ENCODE peak calls at places on chromosomes 6 and 20, in nine cellular contexts. T, O, V, N, F, P, R, L and J are unnamed samples.
A peak's percentile ranks its signal among the peaks of the same experiment; 100 is the strongest.

GRCh38 chr20:58271596-58272460 is 37.7 kb upstream of the RAB22A start:
- DNase-seq in P (no peak), V (no peak), T (no peak), L (no peak), O (no peak), F (no peak), N (no peak), R (no peak), J (no peak)

GRCh38 chr6:76250666-76251065 is 178.2 kb upstream of the IMPG1 start:
- DNase-seq in P (no peak), R (no peak), V (no peak), O (no peak), F (peak; percentile 36), T (no peak), N (no peak), L (peak; percentile 1), J (no peak)

GRCh38 chr6:125231133-125231532 is 70.6 kb downstream of the HDDC2 start:
- DNase-seq in N (no peak), O (no peak), P (no peak), V (no peak), L (no peak), T (no peak), R (no peak), F (no peak), J (no peak)

GRCh38 chr20:1669304-1669703 is 11.7 kb upstream of the SIRPG start:
- DNase-seq in L (peak; percentile 7), T (no peak), F (no peak), V (no peak), O (no peak), P (peak; percentile 60), N (no peak), R (no peak), J (no peak)

GRCh38 chr20:2729251-2729713 is 36.7 kb downstream of the EBF4 start:
- DNase-seq in P (no peak), O (peak; percentile 46), V (no peak), F (no peak), T (no peak), L (no peak), N (no peak), R (no peak), J (no peak)

GRCh38 chr20:50249447-50250388 is 59.1 kb downstream of the CEBPB start:
- DNase-seq in N (no peak), T (no peak), P (no peak), F (no peak), O (no peak), L (no peak), R (no peak), V (no peak), J (no peak)

GRCh38 chr6:136783495-136784270 is 8.6 kb downstream of the MAP3K5 start:
- DNase-seq in O (peak; percentile 84), P (peak; percentile 35), F (no peak), V (no peak), T (no peak), R (peak; percentile 80), L (no peak), N (no peak), J (peak; percentile 69)

GRCh38 chr6:170080828-170081368 is 210.0 kb downstream of the DLL1 start:
- DNase-seq in V (no peak), L (no peak), P (peak; percentile 4), N (peak; percentile 12), T (no peak), O (no peak), F (no peak), R (peak; percentile 72), J (no peak)

GRCh38 chr20:17904027-17904426 is 64.6 kb downstream of the SNX5 start:
- DNase-seq in F (peak; percentile 88), P (no peak), N (no peak), L (no peak), T (no peak), R (no peak), O (peak; percentile 34), V (no peak), J (no peak)

GRCh38 chr6:147881432-147881831 is 372.9 kb downstream of the SAMD5 start:
- DNase-seq in L (no peak), F (no peak), O (no peak), P (no peak), V (no peak), N (no peak), R (no peak), T (no peak), J (no peak)

GRCh38 chr6:18410412-18410811 is 23.3 kb downstream of the RNF144B start:
- DNase-seq in N (no peak), P (no peak), V (no peak), F (no peak), L (no peak), T (no peak), R (no peak), O (no peak), J (no peak)

GRCh38 chr6:70289299-70289698 is 13.6 kb downstream of the COL9A1 start:
- DNase-seq in R (no peak), N (no peak), F (no peak), L (peak; percentile 11), T (no peak), V (no peak), O (no peak), P (no peak), J (no peak)

GRCh38 chr6:126040826-126041225 is 54.5 kb downstream of the TRMT11 start:
- DNase-seq in L (peak; percentile 86), F (no peak), V (no peak), T (peak; percentile 75), R (no peak), P (no peak), N (peak; percentile 43), O (no peak), J (no peak)

GRCh38 chr6:100370265-100370664 is 94.5 kb downstream of the SIM1 start:
- DNase-seq in F (no peak), T (peak; percentile 18), R (no peak), V (no peak), N (no peak), P (no peak), L (no peak), O (peak; percentile 4), J (no peak)

GRCh38 chr6:87241304-87241703 is 81.1 kb upstream of the SMIM8 start:
- DNase-seq in L (peak; percentile 13), R (peak; percentile 15), O (no peak), F (no peak), V (no peak), P (no peak), T (no peak), N (no peak), J (no peak)

DNA sequence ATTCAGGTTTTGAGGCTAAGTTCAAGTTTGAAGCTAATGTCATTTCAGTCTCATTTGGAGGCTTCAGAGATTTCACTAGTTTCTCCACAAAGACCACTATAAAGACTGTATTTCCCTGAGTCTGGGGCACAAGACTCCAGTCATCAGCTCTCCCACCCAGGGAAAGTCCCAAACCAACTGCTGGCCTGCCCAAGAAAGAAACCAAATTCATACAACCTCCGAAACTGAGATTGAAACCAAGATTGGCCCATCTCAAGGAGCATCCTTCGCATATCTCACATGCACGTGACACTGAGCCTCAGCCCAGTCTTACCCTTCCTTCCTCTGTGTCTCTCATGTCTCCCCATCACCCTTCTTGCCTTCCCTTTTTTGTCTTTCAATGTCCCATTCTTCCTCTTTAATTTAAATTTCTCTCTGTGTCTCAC is 3.5 kb upstream of the LTA start:
- DNase-seq in R (no peak), P (no peak), T (no peak), F (peak; percentile 91), O (peak; percentile 76), N (no peak), V (no peak), L (no peak), J (no peak)
- H3K4me1 ChIP-seq in R (peaks cover 24% of the 10 kb centered on the region), P (no peaks in the 10 kb centered on the region), T (no peaks in the 10 kb centered on the region), F (peaks cover 47% of the 10 kb centered on the region), O (peaks cover 66% of the 10 kb centered on the region), N (no peaks in the 10 kb centered on the region), V (no peaks in the 10 kb centered on the region), L (no peaks in the 10 kb centered on the region), J (no peaks in the 10 kb centered on the region)

DNA sequence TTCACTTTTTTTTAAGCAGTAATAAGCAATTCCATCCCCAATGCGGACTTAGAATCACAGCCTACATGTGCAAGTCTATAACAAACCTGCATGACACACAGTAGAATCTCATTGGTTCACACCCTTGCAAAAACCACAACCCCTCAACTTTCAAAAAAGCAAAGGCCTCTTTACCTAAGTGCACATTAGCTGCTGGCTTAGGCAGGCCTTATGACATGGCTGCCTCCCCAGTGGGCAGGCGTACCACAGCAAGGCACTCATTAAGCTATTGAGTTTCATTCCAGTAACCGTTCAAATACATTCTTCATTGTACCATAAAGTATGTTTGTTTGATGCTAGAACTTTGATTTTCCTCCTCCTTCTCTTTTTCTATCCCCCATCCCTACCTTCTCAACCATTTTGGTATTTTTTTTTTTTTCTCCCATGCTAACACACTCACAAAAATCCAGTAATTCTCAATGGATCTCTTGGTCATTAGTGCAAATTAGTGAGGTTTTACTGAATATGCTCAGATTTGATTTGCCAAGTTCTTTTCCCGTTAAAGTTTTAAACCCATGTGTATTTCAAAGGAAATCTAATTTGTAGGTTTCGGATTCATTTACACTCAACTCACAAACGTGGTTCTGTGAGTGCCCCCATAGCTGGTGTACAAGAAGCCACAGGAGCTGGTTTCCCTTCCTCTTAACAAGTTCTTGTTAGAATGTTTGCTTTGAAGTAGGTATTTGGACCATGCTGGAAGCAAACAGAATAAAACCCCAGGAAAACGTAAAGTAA is 460.4 kb upstream of the RUNX2 start:
- DNase-seq in R (no peak), L (no peak), T (no peak), N (no peak), O (no peak), V (no peak), P (no peak), F (no peak), J (no peak)
- H3K4me3 ChIP-seq in R (no peak overlapping the region), L (no peak overlapping the region), T (no peak overlapping the region), N (no peak overlapping the region), O (no peak overlapping the region), V (no peak overlapping the region), P (no peak overlapping the region), F (no peak overlapping the region), J (no peak overlapping the region)

DNA sequence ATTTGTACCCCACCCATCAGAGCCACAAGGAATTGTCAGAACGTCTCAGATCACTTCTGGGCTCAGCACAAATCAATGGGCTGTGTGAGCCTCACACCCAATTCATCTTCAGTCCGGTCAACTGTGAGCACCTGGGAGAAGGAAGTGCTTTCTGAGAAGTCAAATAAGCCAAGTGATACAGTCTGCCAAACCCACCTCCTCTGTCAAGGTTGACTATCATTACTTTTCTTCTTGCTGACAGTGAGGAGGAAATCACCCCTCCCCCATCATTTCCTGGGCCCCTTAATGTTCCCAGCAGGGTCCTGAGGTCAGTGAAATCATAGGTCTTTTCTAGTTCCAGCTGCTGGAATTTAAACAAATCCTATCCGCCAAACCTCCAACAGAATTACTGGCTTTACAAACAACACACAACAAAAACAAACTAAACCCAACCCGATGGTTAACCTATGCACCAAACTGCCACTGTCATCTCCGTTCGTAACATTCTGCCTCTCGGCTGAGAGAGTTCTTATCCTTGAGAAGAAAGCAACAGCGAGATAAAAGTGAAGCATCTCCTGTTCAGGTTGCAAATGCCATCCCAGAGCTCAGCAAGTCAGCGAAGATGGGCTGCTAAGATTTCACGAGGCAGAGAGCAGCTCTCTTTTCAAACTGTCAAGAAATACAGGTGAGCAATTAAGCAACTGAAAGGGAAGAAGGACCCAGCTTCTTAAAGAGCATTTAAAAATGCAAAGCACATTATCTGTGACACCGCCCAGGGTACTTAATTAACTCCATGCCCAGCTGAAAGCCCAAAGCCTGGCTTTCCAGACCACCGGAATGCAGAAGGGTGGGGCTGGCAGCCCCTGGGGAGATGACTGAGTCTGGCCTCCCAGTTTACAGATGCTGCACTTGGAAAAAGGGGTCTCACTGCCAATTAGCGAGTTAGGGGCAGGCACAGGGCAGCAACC is 24.7 kb downstream of the GFOD1 start:
- DNase-seq in R (no peak), T (no peak), L (no peak), F (no peak), N (no peak), V (no peak), O (peak; percentile 83), P (no peak), J (no peak)
- H3K4me1 ChIP-seq in R (peaks cover 48% of the 10 kb centered on the region), T (peaks cover 17% of the 10 kb centered on the region), L (peaks cover 12% of the 10 kb centered on the region), F (no peaks in the 10 kb centered on the region), N (peaks cover 6% of the 10 kb centered on the region), V (no peaks in the 10 kb centered on the region), O (peaks cover 97% of the 10 kb centered on the region), P (peaks cover 15% of the 10 kb centered on the region), J (peaks cover 21% of the 10 kb centered on the region)

GRCh38 chr6:161356167-161356844 is 82.4 kb upstream of the AGPAT4 start:
- DNase-seq in N (no peak), F (no peak), T (no peak), V (no peak), L (no peak), O (no peak), P (no peak), R (no peak), J (no peak)
- H3K4me3 ChIP-seq in N (no peak overlapping the region), F (no peak overlapping the region), T (no peak overlapping the region), V (no peak overlapping the region), L (no peak overlapping the region), O (no peak overlapping the region), P (no peak overlapping the region), R (peak overlapping the region; percentile 13), J (no peak overlapping the region)